ENCODE peak calls at places on chromosomes 13 and 19, in four cellular contexts. D is DMS153, U is nucleus accumbens, C is right lobe of liver. B is an unnamed sample.

GRCh38 chr13:101454767-101455166 is 2.3 kb downstream of the ITGBL1 start:
- DNase-seq in D (no peak), U (no peak), C (no peak), B (no peak)

GRCh38 chr19:55538132-55538531 is 1.2 kb upstream of the SBK2 start:
- DNase-seq in D (no peak), U (no peak), C (no peak), B (no peak)

GRCh38 chr19:10238172-10238783 is 7.1 kb upstream of the S1PR2 start:
- DNase-seq in D (peak; percentile 97), U (no peak), C (no peak), B (no peak)

GRCh38 chr13:27171244-27171829 is at the start of gene USP12:
- DNase-seq in D (no peak), U (no peak), C (peak; percentile 58), B (peak; percentile 35)

GRCh38 chr13:52695856-52696255 is 43.2 kb downstream of the SUGT1 start:
- DNase-seq in D (no peak), U (no peak), C (no peak), B (no peak)

GRCh38 chr19:29121684-29122083 is 91.3 kb downstream of the UQCRFS1 start:
- DNase-seq in D (no peak), U (no peak), C (peak; percentile 16), B (no peak)

GRCh38 chr13:85411608-85412007 is 387.6 kb downstream of the SLITRK6 start:
- DNase-seq in D (no peak), U (no peak), C (no peak), B (no peak)

GRCh38 chr19:15623711-15624318 is 8.8 kb downstream of the CYP4F8 start:
- DNase-seq in D (no peak), U (no peak), C (no peak), B (no peak)

GRCh38 chr19:56594446-56594782 is 688 bp upstream of the ZNF71 start:
- DNase-seq in D (no peak), U (no peak), C (no peak), B (no peak)

GRCh38 chr19:3365447-3366103 is 808 bp upstream of the NFIC start:
- DNase-seq in D (no peak), U (no peak), C (no peak), B (peak; percentile 74)

GRCh38 chr13:30864352-30865130 is 41.5 kb upstream of the MEDAG start:
- DNase-seq in D (no peak), U (no peak), C (no peak), B (no peak)

GRCh38 chr19:9296336-9296735 is 13.3 kb downstream of the ZNF699 start:
- DNase-seq in D (no peak), U (no peak), C (no peak), B (no peak)

GRCh38 chr19:18833849-18834643 is 2.3 kb downstream of the UPF1 start:
- DNase-seq in D (peak; percentile 54), U (no peak), C (peak; percentile 52), B (no peak)

GRCh38 chr13:31998131-31998530 is 33.4 kb upstream of the FRY start:
- DNase-seq in D (peak; percentile 16), U (no peak), C (no peak), B (no peak)

GRCh38 chr13:77979721-77980377 is 61.2 kb upstream of the EDNRB start:
- DNase-seq in D (no peak), U (no peak), C (no peak), B (no peak)

GRCh38 chr19:48506138-48506733 is 5.4 kb downstream of the LMTK3 start:
- DNase-seq in D (peak; percentile 38), U (no peak), C (no peak), B (no peak)

GRCh38 chr13:25137624-25137892 is 34.5 kb downstream of the AMER2 start:
- DNase-seq in D (no peak), U (no peak), C (no peak), B (peak; percentile 67)

GRCh38 chr13:114123448-114123847 is 9.0 kb downstream of the RASA3 start:
- DNase-seq in D (no peak), U (no peak), C (no peak), B (no peak)

GRCh38 chr13:94703271-94703670 is 9.1 kb downstream of the SOX21 start:
- DNase-seq in D (no peak), U (no peak), C (no peak), B (no peak)

GRCh38 chr13:112161441-112162301 is 94.7 kb downstream of the SOX1 start:
- DNase-seq in D (no peak), U (no peak), C (no peak), B (no peak)

GRCh38 chr19:53193534-53194222 is 520 bp upstream of the ZNF665 start:
- DNase-seq in D (no peak), U (no peak), C (no peak), B (peak; percentile 11)

GRCh38 chr13:99721606-99722384 is 220.5 kb downstream of the TM9SF2 start:
- DNase-seq in D (no peak), U (no peak), C (no peak), B (no peak)

GRCh38 chr13:98239156-98240076 is 62.3 kb upstream of the RNF113B start:
- DNase-seq in D (peak; percentile 76), U (no peak), C (no peak), B (no peak)

GRCh38 chr19:1272423-1273262 is 2.7 kb upstream of the FAM174C start:
- DNase-seq in D (no peak), U (no peak), C (no peak), B (no peak)

GRCh38 chr13:101703838-101704237 is 251.4 kb downstream of the ITGBL1 start:
- DNase-seq in D (no peak), U (no peak), C (no peak), B (no peak)

GRCh38 chr19:39681416-39681815 is 22.9 kb upstream of the LGALS14 start:
- DNase-seq in D (no peak), U (no peak), C (no peak), B (no peak)

GRCh38 chr13:95497307-95497943 is 55.1 kb upstream of the CLDN10 start:
- DNase-seq in D (no peak), U (no peak), C (no peak), B (peak; percentile 27)

GRCh38 chr13:83503424-83503823 is 378.9 kb downstream of the SLITRK1 start:
- DNase-seq in D (no peak), U (no peak), C (no peak), B (no peak)

GRCh38 chr13:111879719-111880118 is 187.2 kb upstream of the SOX1 start:
- DNase-seq in D (no peak), U (no peak), C (no peak), B (no peak)

GRCh38 chr19:36054733-36055686 is at the start of gene WDR62:
- DNase-seq in D (peak; percentile 90), U (peak; percentile 71), C (peak; percentile 95), B (peak; percentile 98)

GRCh38 chr13:73952683-73953082 is 181.5 kb downstream of the KLF12 start:
- DNase-seq in D (no peak), U (no peak), C (no peak), B (no peak)

GRCh38 chr19:4913996-4914735 is 4.9 kb downstream of the UHRF1 start:
- DNase-seq in D (no peak), U (no peak), C (no peak), B (no peak)

B was measured in cerebellum.